ENCODE peak calls at places on chromosomes 2 and 18, in ten cellular contexts. V is Panc1; F is GM12865; O is activated naive CD4-positive, alpha-beta T cell; R is DMS79; H is NCI-H1105 treated with DMSO at 0.1 percent for 48 hours; J is activated CD8-positive, alpha-beta memory T cell treated with anti-CD3 and anti-CD28 coated beads, Interleukin-2, amount 50 U/mL, for 4 hours; Q is astrocyte of the hippocampus; S is astrocyte of the cerebellum; M is lower leg skin. L is an unnamed sample.

GRCh38 chr2:215022418-215022817 is 116.0 kb downstream of the ABCA12 start:
- DNase-seq in V (no peak), F (peak; percentile 59), O (no peak), R (no peak), H (no peak), J (no peak), Q (peak; percentile 58), S (peak; percentile 71), M (no peak), L (no peak)

GRCh38 chr2:70534183-70534836 is 19.3 kb downstream of the TGFA start:
- DNase-seq in V (no peak), F (no peak), O (no peak), R (no peak), H (no peak), J (no peak), Q (no peak), S (no peak), M (no peak), L (no peak)

GRCh38 chr18:34444622-34445021 is 219.9 kb upstream of the NOL4 start:
- DNase-seq in V (no peak), F (no peak), O (no peak), R (no peak), H (no peak), J (no peak), Q (no peak), S (no peak), M (no peak), L (no peak)

GRCh38 chr2:164896634-164897033 is 55.0 kb upstream of the COBLL1 start:
- DNase-seq in V (no peak), F (peak; percentile 36), O (no peak), R (no peak), H (no peak), J (no peak), Q (peak; percentile 55), S (no peak), M (no peak), L (no peak)

GRCh38 chr2:37858197-37858711 is 66.8 kb upstream of the RMDN2 start:
- DNase-seq in V (no peak), F (no peak), O (no peak), R (no peak), H (no peak), J (no peak), Q (peak; percentile 83), S (peak; percentile 43), M (no peak), L (no peak)

GRCh38 chr18:36188912-36189311 is 1.6 kb downstream of the MOCOS start:
- DNase-seq in V (no peak), F (no peak), O (no peak), R (no peak), H (no peak), J (no peak), Q (no peak), S (no peak), M (peak; percentile 15), L (no peak)

GRCh38 chr2:218892693-218893348 is 12.2 kb downstream of the WNT10A start:
- DNase-seq in V (no peak), F (peak; percentile 94), O (peak; percentile 69), R (peak; percentile 47), H (peak; percentile 59), J (peak; percentile 84), Q (peak; percentile 74), S (no peak), M (peak; percentile 92), L (peak; percentile 62)

GRCh38 chr18:66867653-66868052 is 263.8 kb upstream of the CDH19 start:
- DNase-seq in V (no peak), F (no peak), O (no peak), R (no peak), H (no peak), J (no peak), Q (peak; percentile 61), S (peak; percentile 13), M (no peak), L (no peak)